ENCODE peak calls at places on chromosome 3, in nine cellular contexts. D is omental fat pad; I is WTC11; J is LoVo; F is SK-MEL-5; U is HFF-Myc; H is stimulated activated CD4-positive, alpha-beta T cell treated with anti-CD3 and anti-CD28 coated beads, Interleukin-12 subunit alpha, Interleukin-12 subunit beta, amount 100 ng/mL, for 4 hours; K is iPS-NIHi11; G is stimulated activated naive CD8-positive, alpha-beta T cell treated with anti-CD3 and anti-CD28 coated beads, Interleukin-15, amount 100 ng/mL, for 72 hours. B is an unnamed sample.

GRCh38 chr3:71392277-71392676 is 191.3 kb downstream of the FOXP1 start:
- DNase-seq in F (no peak), H (no peak), D (no peak), G (no peak), J (no peak), I (no peak), K (no peak), U (no peak), B (no peak)

GRCh38 chr3:101038880-101039279 is 45.7 kb upstream of the ABI3BP start:
- DNase-seq in D (no peak), U (no peak), F (peak; percentile 32), K (no peak), I (no peak), H (no peak), J (no peak), G (no peak), B (no peak)

GRCh38 chr3:67642734-67643133 is 11.7 kb downstream of the SUCLG2 start:
- DNase-seq in H (no peak), I (no peak), J (no peak), F (no peak), K (no peak), G (no peak), D (no peak), U (no peak), B (no peak)

GRCh38 chr3:193563999-193564398 is 9.3 kb upstream of the ATP13A4 start:
- DNase-seq in I (peak; percentile 32), D (no peak), K (peak; percentile 60), H (no peak), J (no peak), F (peak; percentile 59), U (no peak), G (no peak), B (no peak)

GRCh38 chr3:118472586-118472985 is 562.1 kb downstream of the IGSF11 start:
- DNase-seq in G (no peak), H (no peak), U (no peak), D (no peak), I (no peak), K (no peak), J (no peak), F (no peak), B (no peak)

GRCh38 chr3:2896281-2896967 is 213.8 kb downstream of the IL5RA start:
- DNase-seq in G (no peak), I (no peak), F (no peak), K (no peak), D (no peak), J (no peak), H (no peak), U (no peak), B (no peak)

GRCh38 chr3:87397210-87397609 is 120.8 kb upstream of the POU1F1 start:
- DNase-seq in K (no peak), D (no peak), F (no peak), H (no peak), G (no peak), U (no peak), I (no peak), J (no peak), B (no peak)

GRCh38 chr3:120496278-120496975 is 45.6 kb upstream of the FSTL1 start:
- DNase-seq in K (no peak), J (no peak), I (no peak), F (no peak), U (peak; percentile 65), G (no peak), H (no peak), D (no peak), B (no peak)

GRCh38 chr3:42273351-42273750 is 7.4 kb upstream of the CCK start:
- DNase-seq in F (no peak), G (no peak), J (no peak), U (no peak), K (no peak), H (no peak), D (no peak), I (no peak), B (peak; percentile 17)

GRCh38 chr3:140216249-140216648 is 281.3 kb downstream of the CLSTN2 start:
- DNase-seq in I (no peak), H (no peak), G (no peak), K (peak; percentile 10), F (peak; percentile 67), U (no peak), D (no peak), J (no peak), B (no peak)

GRCh38 chr3:97940034-97940433 is 32.2 kb downstream of the RIOX2 start:
- DNase-seq in U (no peak), F (peak; percentile 18), K (no peak), I (no peak), D (no peak), G (no peak), H (no peak), J (no peak), B (peak; percentile 40)

B was measured in pons.